ENCODE peak calls at places on chromosomes 16 and 17, in six cellular contexts. W is heart right ventricle, I is sigmoid colon, X is fibroblast of villous mesenchyme, T is cardiac muscle cell, D is tibial nerve. R is an unnamed sample.
A peak's percentile ranks its signal among the peaks of the same experiment; 100 is the strongest.

GRCh38 chr17:61757168-61757567 is 106.2 kb downstream of the BRIP1 start:
- DNase-seq in W (no peak), I (no peak), X (no peak), T (no peak), D (no peak), R (no peak)

GRCh38 chr16:65244811-65245210 is 122.9 kb upstream of the CDH11 start:
- DNase-seq in W (no peak), I (no peak), X (no peak), T (no peak), D (no peak), R (no peak)

GRCh38 chr16:23148513-23149266 is 562 bp downstream of the USP31 start:
- DNase-seq in W (peak; percentile 85), I (peak; percentile 88), X (peak; percentile 46), T (peak; percentile 54), D (peak; percentile 27), R (no peak)

GRCh38 chr16:52265446-52265861 is 281.5 kb downstream of the TOX3 start:
- DNase-seq in W (no peak), I (no peak), X (no peak), T (peak; percentile 47), D (no peak), R (peak; percentile 99)

GRCh38 chr17:9456265-9456664 is 119.4 kb downstream of the STX8 start:
- DNase-seq in W (no peak), I (no peak), X (peak; percentile 17), T (no peak), D (no peak), R (no peak)

GRCh38 chr17:38536661-38537060 is 69.1 kb downstream of the SRCIN1 start:
- DNase-seq in W (no peak), I (no peak), X (no peak), T (no peak), D (no peak), R (no peak)

GRCh38 chr16:29962344-29962994 is 590 bp downstream of the TMEM219 start:
- DNase-seq in W (no peak), I (no peak), X (peak; percentile 69), T (no peak), D (peak; percentile 20), R (no peak)

GRCh38 chr16:9280067-9280466 is 188.6 kb downstream of the HAPSTR1 start:
- DNase-seq in W (no peak), I (no peak), X (no peak), T (no peak), D (no peak), R (no peak)

GRCh38 chr17:50634915-50635719 is 436 bp downstream of the ABCC3 start:
- DNase-seq in W (no peak), I (no peak), X (no peak), T (peak; percentile 22), D (no peak), R (no peak)

GRCh38 chr17:39704821-39705551 is 5.1 kb downstream of the ERBB2 start:
- DNase-seq in W (no peak), I (no peak), X (peak; percentile 48), T (peak; percentile 61), D (peak; percentile 28), R (no peak)

GRCh38 chr17:61483778-61484116 is 31.5 kb downstream of the TBX4 start:
- DNase-seq in W (no peak), I (no peak), X (no peak), T (no peak), D (no peak), R (no peak)

GRCh38 chr17:284676-285355 is 67.8 kb downstream of the RPH3AL start:
- DNase-seq in W (no peak), I (peak; percentile 57), X (no peak), T (no peak), D (no peak), R (no peak)

GRCh38 chr16:88448461-88449266 is 4.4 kb upstream of the ZFPM1 start:
- DNase-seq in W (no peak), I (no peak), X (no peak), T (no peak), D (no peak), R (no peak)

DNA sequence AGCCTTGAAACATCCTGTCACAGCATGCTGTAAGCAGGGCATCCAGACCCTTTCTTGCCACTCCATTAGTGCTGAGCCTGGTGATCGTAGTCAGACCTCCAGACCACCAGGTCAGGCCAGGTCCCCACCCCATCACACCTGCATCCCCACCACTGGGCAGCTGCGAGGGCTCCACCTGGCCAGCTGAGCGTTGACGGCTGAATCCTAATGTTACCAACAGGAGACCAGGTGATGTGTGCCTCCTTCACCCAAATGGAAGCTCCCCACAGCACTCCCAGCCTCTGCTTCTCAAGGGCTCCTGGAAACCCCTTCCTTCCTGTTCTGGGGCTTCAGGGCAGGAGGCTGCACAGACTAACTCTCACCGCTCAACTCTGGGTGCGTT is 189.4 kb downstream of the C16orf95 start:
- DNase-seq in W (no peak), I (no peak), X (no peak), T (no peak), D (no peak), R (no peak)
- H3K4me3 ChIP-seq in W (no peak overlapping the region), I (no peak overlapping the region), X (no peak overlapping the region), T (no peak overlapping the region), D (no peak overlapping the region), R (no peak overlapping the region)

GRCh38 chr17:47953945-47954344 is 3.7 kb downstream of the PRR15L start:
- DNase-seq in W (no peak), I (no peak), X (no peak), T (no peak), D (no peak), R (no peak)
- H3K4me3 ChIP-seq in W (no peak overlapping the region), I (no peak overlapping the region), X (no peak overlapping the region), T (no peak overlapping the region), D (no peak overlapping the region), R (no peak overlapping the region)

GRCh38 chr16:77785365-77785764 is 3.0 kb upstream of the VAT1L start:
- DNase-seq in W (no peak), I (no peak), X (no peak), T (no peak), D (no peak), R (no peak)
- H3K4me3 ChIP-seq in W (no peak overlapping the region), I (no peak overlapping the region), X (no peak overlapping the region), T (no peak overlapping the region), D (no peak overlapping the region), R (no peak overlapping the region)

GRCh38 chr16:54282202-54282922 is 4.2 kb downstream of the IRX3 start:
- DNase-seq in W (peak; percentile 76), I (no peak), X (peak; percentile 36), T (peak; percentile 88), D (no peak), R (peak; percentile 77)
- H3K4me3 ChIP-seq in W (peak overlapping the region; percentile 76), I (no peak overlapping the region), X (no peak overlapping the region), T (peak overlapping the region; percentile 99), D (no peak overlapping the region), R (no peak overlapping the region)

R was measured in HAP-1.